ENCODE peak calls at places on chromosome 1, in six cellular contexts. L, W, Q, E, J and B are unnamed samples.

GRCh38 chr1:75134939-75135828 is 996 bp downstream of the LHX8 start:
- DNase-seq in L (no peak), W (no peak), Q (no peak), E (no peak), J (no peak), B (no peak)

GRCh38 chr1:245060684-245061374 is 94.0 kb upstream of the KIF26B start:
- DNase-seq in L (no peak), W (no peak), Q (no peak), E (no peak), J (no peak), B (no peak)

GRCh38 chr1:63969461-63969893 is 195.7 kb downstream of the ROR1 start:
- DNase-seq in L (peak; percentile 35), W (no peak), Q (no peak), E (no peak), J (peak; percentile 84), B (no peak)

GRCh38 chr1:35315649-35316048 is 47.1 kb downstream of the ZMYM4 start:
- DNase-seq in L (no peak), W (no peak), Q (no peak), E (no peak), J (no peak), B (no peak)

GRCh38 chr1:91502882-91503184 is 2.2 kb downstream of the CDC7 start:
- DNase-seq in L (no peak), W (no peak), Q (no peak), E (no peak), J (no peak), B (peak; percentile 30)

GRCh38 chr1:40265919-40266318 is 7.9 kb downstream of the ZMPSTE24 start:
- DNase-seq in L (no peak), W (no peak), Q (no peak), E (no peak), J (no peak), B (no peak)

GRCh38 chr1:50836117-50836516 is 124.0 kb downstream of the FAF1 start:
- DNase-seq in L (no peak), W (no peak), Q (no peak), E (no peak), J (no peak), B (no peak)

GRCh38 chr1:166590161-166590560 is 249.1 kb upstream of the POGK start:
- DNase-seq in L (no peak), W (no peak), Q (no peak), E (no peak), J (no peak), B (no peak)

GRCh38 chr1:12271033-12271432 is 41.2 kb downstream of the VPS13D start:
- DNase-seq in L (no peak), W (no peak), Q (no peak), E (no peak), J (no peak), B (no peak)